ENCODE peak calls at places on chromosome 15, in eight cellular contexts. Q is IMR-90, B is HepG2, E is SK-N-SH, N is WTC11, K is H1, J is K562, U is GM12878. W is an unnamed sample.

GRCh38 chr15:82709421-82710207 is at the start of gene AP3B2:
- DNase-seq in Q (peak), B (peak), E (peak), N (peak), K (peak), J (peak), U (no peak), W (peak)

GRCh38 chr15:92643849-92644815 is 11.4 kb downstream of the FAM174B start:
- DNase-seq in Q (no peak), B (no peak), E (no peak), N (no peak), K (no peak), J (no peak), U (no peak), W (no peak)

GRCh38 chr15:100201376-100202280 is 140.1 kb downstream of the ADAMTS17 start:
- DNase-seq in Q (no peak), B (no peak), E (peak), N (no peak), K (peak), J (no peak), U (peak), W (no peak)

GRCh38 chr15:101487060-101487459 is 2.4 kb downstream of the PCSK6 start:
- DNase-seq in Q (no peak), B (no peak), E (no peak), N (no peak), K (no peak), J (no peak), U (no peak), W (no peak)

GRCh38 chr15:40847225-40847961 is 3.5 kb downstream of the SPINT1 start:
- DNase-seq in Q (peak), B (peak), E (peak), N (no peak), K (no peak), J (peak), U (peak), W (peak)

GRCh38 chr15:51111061-51111460 is 16.4 kb upstream of the TNFAIP8L3 start:
- DNase-seq in Q (peak), B (no peak), E (no peak), N (no peak), K (no peak), J (no peak), U (no peak), W (no peak)

GRCh38 chr15:30885814-30886213 is 17.9 kb upstream of the FAN1 start:
- DNase-seq in Q (peak), B (peak), E (no peak), N (peak), K (no peak), J (peak), U (no peak), W (no peak)

GRCh38 chr15:96046620-96047240 is 283.8 kb upstream of the NR2F2 start:
- DNase-seq in Q (no peak), B (no peak), E (no peak), N (no peak), K (no peak), J (no peak), U (no peak), W (no peak)

GRCh38 chr15:68259883-68260282 is 17.7 kb upstream of the FEM1B start:
- DNase-seq in Q (no peak), B (no peak), E (no peak), N (no peak), K (no peak), J (no peak), U (no peak), W (no peak)

GRCh38 chr15:75531041-75531450 is 48.1 kb downstream of the PTPN9 start:
- DNase-seq in Q (peak), B (no peak), E (no peak), N (no peak), K (no peak), J (no peak), U (no peak), W (no peak)

GRCh38 chr15:57505056-57505713 is 86.5 kb upstream of the MYZAP start:
- DNase-seq in Q (no peak), B (peak), E (no peak), N (no peak), K (no peak), J (no peak), U (no peak), W (peak)

GRCh38 chr15:55526559-55527036 is 18.6 kb upstream of the DNAAF4 start:
- DNase-seq in Q (peak), B (peak), E (peak), N (no peak), K (peak), J (peak), U (no peak), W (peak)

GRCh38 chr15:79433610-79434009 is 1.5 kb downstream of the MINAR1 start:
- DNase-seq in Q (no peak), B (no peak), E (peak), N (peak), K (peak), J (no peak), U (no peak), W (peak)

GRCh38 chr15:67618312-67618711 is 75.8 kb downstream of the MAP2K5 start:
- DNase-seq in Q (no peak), B (no peak), E (peak), N (no peak), K (no peak), J (no peak), U (no peak), W (no peak)

GRCh38 chr15:83998486-83998885 is 237.1 kb upstream of the GOLGA6L4 start:
- DNase-seq in Q (no peak), B (no peak), E (no peak), N (no peak), K (no peak), J (no peak), U (no peak), W (no peak)

GRCh38 chr15:35560895-35561294 is 14.9 kb upstream of the DPH6 start:
- DNase-seq in Q (no peak), B (no peak), E (no peak), N (no peak), K (no peak), J (no peak), U (no peak), W (no peak)

GRCh38 chr15:95302809-95303208 is 1027.7 kb upstream of the NR2F2 start:
- DNase-seq in Q (no peak), B (no peak), E (no peak), N (no peak), K (no peak), J (no peak), U (no peak), W (no peak)

GRCh38 chr15:51377038-51377761 is 35.7 kb downstream of the GLDN start:
- DNase-seq in Q (peak), B (no peak), E (no peak), N (no peak), K (no peak), J (no peak), U (no peak), W (no peak)

GRCh38 chr15:75661779-75662140 is 14.0 kb downstream of the SNX33 start:
- DNase-seq in Q (no peak), B (no peak), E (no peak), N (no peak), K (no peak), J (no peak), U (no peak), W (no peak)

GRCh38 chr15:31278544-31279220 is 48.0 kb upstream of the KLF13 start:
- DNase-seq in Q (no peak), B (no peak), E (peak), N (peak), K (peak), J (no peak), U (no peak), W (no peak)

GRCh38 chr15:89680282-89680873 is 1.2 kb upstream of the PLIN1 start:
- DNase-seq in Q (peak), B (peak), E (no peak), N (no peak), K (no peak), J (no peak), U (no peak), W (no peak)

GRCh38 chr15:85708402-85708932 is 86.3 kb downstream of the KLHL25 start:
- DNase-seq in Q (no peak), B (peak), E (no peak), N (no peak), K (no peak), J (no peak), U (no peak), W (no peak)

GRCh38 chr15:85709250-85709649 is 85.5 kb downstream of the KLHL25 start:
- DNase-seq in Q (no peak), B (no peak), E (no peak), N (no peak), K (no peak), J (no peak), U (no peak), W (no peak)

GRCh38 chr15:85704720-85705119 is 90.0 kb downstream of the KLHL25 start:
- DNase-seq in Q (no peak), B (no peak), E (no peak), N (no peak), K (no peak), J (no peak), U (no peak), W (no peak)

GRCh38 chr15:85707519-85708338 is 87.0 kb downstream of the KLHL25 start:
- DNase-seq in Q (peak), B (peak), E (peak), N (no peak), K (no peak), J (no peak), U (no peak), W (peak)

DNA sequence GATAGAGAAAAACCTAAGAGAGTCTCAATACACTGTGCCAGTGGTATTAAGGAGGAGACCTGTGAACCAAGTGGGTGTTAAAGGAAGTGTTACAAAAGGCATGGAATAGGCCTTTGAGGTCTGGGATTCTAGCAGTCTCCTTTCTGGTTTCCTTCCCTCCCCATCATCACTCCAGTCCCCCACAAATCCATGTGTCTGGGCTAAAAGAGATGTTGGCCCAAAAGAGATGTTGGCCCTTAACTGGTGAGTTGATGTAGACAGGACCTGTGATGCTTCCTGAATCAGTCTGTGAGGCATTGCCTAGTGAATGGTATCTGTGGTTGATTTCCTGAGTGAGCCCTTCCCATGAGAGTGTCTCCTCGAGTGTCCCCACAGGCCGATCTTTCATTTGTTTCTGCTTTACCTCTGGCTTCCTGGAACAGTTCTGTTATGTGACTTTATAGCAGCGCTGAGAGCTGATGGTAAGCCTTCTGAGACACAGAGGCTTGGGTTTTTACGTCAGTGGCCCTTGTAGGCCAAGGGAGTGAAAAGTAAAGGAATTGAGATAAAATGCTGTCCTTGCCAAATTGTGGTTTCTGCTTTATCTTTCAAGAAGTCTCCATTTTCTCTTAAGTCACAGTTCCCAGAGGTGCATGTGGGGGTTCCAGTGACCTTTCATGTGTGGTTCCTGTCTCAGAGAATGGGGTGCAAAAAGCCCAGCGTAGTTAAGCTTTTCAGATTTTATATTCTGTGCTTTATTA is 87.8 kb downstream of the KLHL25 start:
- DNase-seq in Q (peak), B (no peak), E (no peak), N (no peak), K (no peak), J (no peak), U (peak), W (no peak)
- TF ChIP-seq USF2 in Q (no peak), B (no peak), E (no peak), N (no peak), K (no peak), J (no peak), U (no peak), W (no peak)

GRCh38 chr15:85579011-85579701 is 198.8 kb downstream of the AKAP13 start:
- DNase-seq in Q (no peak), B (no peak), E (no peak), N (no peak), K (no peak), J (no peak), U (no peak), W (no peak)

GRCh38 chr15:85582076-85582718 is 201.8 kb downstream of the AKAP13 start:
- DNase-seq in Q (peak), B (no peak), E (no peak), N (no peak), K (no peak), J (no peak), U (peak), W (no peak)

GRCh38 chr15:85579957-85580694 is 199.7 kb downstream of the AKAP13 start:
- DNase-seq in Q (no peak), B (no peak), E (no peak), N (no peak), K (no peak), J (no peak), U (no peak), W (peak)

GRCh38 chr15:85581495-85581894 is 201.1 kb downstream of the AKAP13 start:
- DNase-seq in Q (no peak), B (no peak), E (no peak), N (no peak), K (no peak), J (no peak), U (no peak), W (no peak)

GRCh38 chr15:85580914-85581313 is 200.5 kb downstream of the AKAP13 start:
- DNase-seq in Q (no peak), B (no peak), E (no peak), N (no peak), K (no peak), J (no peak), U (no peak), W (peak)
- TF ChIP-seq USF2 in Q (no peak), B (no peak), E (no peak), N (no peak), K (no peak), J (no peak), U (no peak), W (no peak)

GRCh38 chr15:74302821-74303359 is 64.6 kb downstream of the CYP11A1 start:
- DNase-seq in Q (no peak), B (peak), E (peak), N (peak), K (peak), J (peak), U (no peak), W (peak)
- TF ChIP-seq USF2 in Q (no peak), B (no peak), E (no peak), N (no peak), K (no peak), J (no peak), U (no peak), W (no peak)

DNA sequence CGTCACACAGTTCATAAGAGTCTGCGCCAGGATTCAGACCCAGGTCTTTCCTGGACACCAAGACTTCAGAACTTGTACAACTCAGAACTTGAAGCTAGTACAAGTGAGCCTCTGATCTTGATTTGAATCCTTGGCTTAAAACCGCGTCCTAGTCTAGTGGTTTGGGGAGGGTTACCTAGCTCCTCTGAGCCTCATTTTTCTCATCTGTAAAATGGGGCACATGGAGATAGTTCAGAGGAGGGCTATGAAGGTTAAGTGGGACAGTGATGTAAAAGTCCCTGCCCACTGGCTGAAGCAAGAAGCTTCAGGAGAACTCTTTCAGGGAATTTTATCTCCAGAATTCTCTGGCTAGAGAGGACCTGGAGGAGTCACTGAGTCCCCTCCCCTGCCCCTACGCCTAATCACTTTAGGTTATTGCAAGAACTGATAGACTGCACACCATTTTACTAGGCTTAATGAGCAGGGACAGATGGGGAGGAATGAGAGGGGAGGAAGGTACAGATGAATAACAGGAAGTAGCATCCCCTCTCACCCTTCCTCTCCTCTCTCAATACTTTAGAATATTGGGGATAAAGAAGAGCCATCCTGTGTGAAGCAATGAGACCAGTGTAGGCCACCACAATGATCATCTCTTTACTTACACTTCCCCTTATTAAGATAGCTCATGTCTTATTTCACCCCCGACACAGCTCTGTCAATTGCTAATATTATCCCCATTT is 48.8 kb upstream of the LCTL start:
- DNase-seq in Q (no peak), B (no peak), E (no peak), N (no peak), K (no peak), J (no peak), U (no peak), W (no peak)
- TF ChIP-seq USF2 in Q (no peak), B (no peak), E (no peak), N (no peak), K (no peak), J (no peak), U (no peak), W (no peak)